ENCODE peak calls at places on chromosomes 7 and 10, in four cellular contexts. One of them, this sample, is unnamed.

GRCh38 chr7:37489703-37490102 is 41.0 kb upstream of the ELMO1 start:
- DNase-seq in A549: no peak
- DNase-seq in HCT116: no peak
- DNase-seq in IMR-90: no peak
- DNase-seq in this sample: no peak

GRCh38 chr10:73838008-73838567 is 26.7 kb upstream of the NDST2 start:
- DNase-seq in IMR-90: no peak
- DNase-seq in HCT116: no peak
- DNase-seq in A549: no peak
- DNase-seq in this sample: no peak

GRCh38 chr7:13988765-13989137 is 715 bp downstream of the ETV1 start:
- DNase-seq in HCT116: no peak
- DNase-seq in IMR-90: peak; percentile 26
- DNase-seq in A549: no peak
- DNase-seq in this sample: no peak

GRCh38 chr7:44375236-44375699 is 49.9 kb upstream of the CAMK2B start:
- DNase-seq in IMR-90: no peak
- DNase-seq in A549: peak; percentile 20
- DNase-seq in HCT116: no peak
- DNase-seq in this sample: no peak

GRCh38 chr10:1633783-1634182 is 103.5 kb downstream of the ADARB2 start:
- DNase-seq in IMR-90: no peak
- DNase-seq in A549: no peak
- DNase-seq in HCT116: no peak
- DNase-seq in this sample: no peak

GRCh38 chr10:76037531-76037930 is 606.1 kb downstream of the LRMDA start:
- DNase-seq in IMR-90: no peak
- DNase-seq in HCT116: no peak
- DNase-seq in A549: no peak
- DNase-seq in this sample: no peak

GRCh38 chr7:75038508-75038907 is 35.1 kb downstream of the RCC1L start:
- DNase-seq in IMR-90: no peak
- DNase-seq in A549: no peak
- DNase-seq in HCT116: no peak
- DNase-seq in this sample: no peak

GRCh38 chr7:20514364-20514763 is 101.1 kb upstream of the ABCB5 start:
- DNase-seq in A549: no peak
- DNase-seq in IMR-90: no peak
- DNase-seq in HCT116: no peak
- DNase-seq in this sample: no peak

GRCh38 chr7:32266932-32267475 is 196.8 kb upstream of the PDE1C start:
- DNase-seq in IMR-90: no peak
- DNase-seq in HCT116: no peak
- DNase-seq in A549: no peak
- DNase-seq in this sample: no peak

GRCh38 chr10:24153537-24153936 is 55.4 kb upstream of the KIAA1217 start:
- DNase-seq in IMR-90: no peak
- DNase-seq in HCT116: no peak
- DNase-seq in A549: no peak
- DNase-seq in this sample: no peak

GRCh38 chr7:40922316-40922670 is 780.6 kb downstream of the INHBA start:
- DNase-seq in HCT116: no peak
- DNase-seq in IMR-90: peak; percentile 73
- DNase-seq in A549: no peak
- DNase-seq in this sample: no peak

GRCh38 chr10:78830062-78830974 is 238.4 kb upstream of the ZMIZ1 start:
- DNase-seq in IMR-90: peak; percentile 78
- DNase-seq in HCT116: no peak
- DNase-seq in A549: peak; percentile 37
- DNase-seq in this sample: no peak

GRCh38 chr10:71243756-71244637 is 31.6 kb downstream of the UNC5B start:
- DNase-seq in A549: peak; percentile 22
- DNase-seq in IMR-90: peak; percentile 28
- DNase-seq in HCT116: no peak
- DNase-seq in this sample: no peak

GRCh38 chr7:34491899-34492298 is 166.1 kb upstream of the NPSR1 start:
- DNase-seq in IMR-90: no peak
- DNase-seq in HCT116: no peak
- DNase-seq in A549: no peak
- DNase-seq in this sample: no peak

GRCh38 chr7:55569797-55570196 is 2.5 kb downstream of the VOPP1 start:
- DNase-seq in A549: no peak
- DNase-seq in HCT116: no peak
- DNase-seq in IMR-90: no peak
- DNase-seq in this sample: no peak

GRCh38 chr7:33334349-33334748 is 205.0 kb downstream of the BBS9 start:
- DNase-seq in HCT116: peak; percentile 19
- DNase-seq in A549: peak; percentile 44
- DNase-seq in IMR-90: peak; percentile 13
- DNase-seq in this sample: peak; percentile 9

GRCh38 chr10:11612004-11613001 is 853 bp upstream of the USP6NL start:
- DNase-seq in IMR-90: no peak
- DNase-seq in A549: no peak
- DNase-seq in HCT116: no peak
- DNase-seq in this sample: peak; percentile 32

GRCh38 chr7:17996040-17996439 is 31.6 kb downstream of the PRPS1L1 start:
- DNase-seq in A549: no peak
- DNase-seq in HCT116: no peak
- DNase-seq in IMR-90: no peak
- DNase-seq in this sample: no peak

GRCh38 chr7:131943616-131944015 is 387.2 kb upstream of the PODXL start:
- DNase-seq in HCT116: no peak
- DNase-seq in IMR-90: no peak
- DNase-seq in A549: no peak
- DNase-seq in this sample: no peak

GRCh38 chr10:79262959-79263746 is 84.1 kb upstream of the PPIF start:
- DNase-seq in IMR-90: no peak
- DNase-seq in HCT116: no peak
- DNase-seq in A549: no peak
- DNase-seq in this sample: no peak

GRCh38 chr7:112173214-112173905 is 32.8 kb downstream of the DOCK4 start:
- DNase-seq in HCT116: no peak
- DNase-seq in IMR-90: no peak
- DNase-seq in A549: no peak
- DNase-seq in this sample: no peak

GRCh38 chr10:31778627-31779026 is 150.0 kb downstream of the ARHGAP12 start:
- DNase-seq in A549: no peak
- DNase-seq in IMR-90: peak; percentile 62
- DNase-seq in HCT116: no peak
- DNase-seq in this sample: no peak

GRCh38 chr7:83001362-83002040 is 161.2 kb downstream of the PCLO start:
- DNase-seq in A549: no peak
- DNase-seq in HCT116: no peak
- DNase-seq in IMR-90: no peak
- DNase-seq in this sample: no peak

GRCh38 chr7:4634166-4634565 is 47.9 kb upstream of the FOXK1 start:
- DNase-seq in IMR-90: no peak
- DNase-seq in HCT116: no peak
- DNase-seq in A549: peak; percentile 42
- DNase-seq in this sample: no peak

GRCh38 chr10:15824498-15824897 is 35.8 kb downstream of the MINDY3 start:
- DNase-seq in A549: peak; percentile 9
- DNase-seq in HCT116: no peak
- DNase-seq in IMR-90: peak; percentile 44
- DNase-seq in this sample: no peak

GRCh38 chr10:44066856-44067255 is 318.0 kb downstream of the CXCL12 start:
- DNase-seq in HCT116: no peak
- DNase-seq in A549: no peak
- DNase-seq in IMR-90: no peak
- DNase-seq in this sample: no peak

GRCh38 chr10:132478341-132479023 is 59.1 kb upstream of the INPP5A start:
- DNase-seq in IMR-90: no peak
- DNase-seq in HCT116: no peak
- DNase-seq in A549: no peak
- DNase-seq in this sample: no peak

GRCh38 chr7:20783716-20784310 is 2.9 kb downstream of the SP8 start:
- DNase-seq in A549: no peak
- DNase-seq in IMR-90: no peak
- DNase-seq in HCT116: no peak
- DNase-seq in this sample: no peak

GRCh38 chr7:7274782-7275181 is 92.4 kb downstream of the C1GALT1 start:
- DNase-seq in IMR-90: peak; percentile 33
- DNase-seq in A549: no peak
- DNase-seq in HCT116: no peak
- DNase-seq in this sample: no peak

GRCh38 chr10:127907411-127908105 is 655 bp downstream of the PTPRE start:
- DNase-seq in A549: no peak
- DNase-seq in IMR-90: no peak
- DNase-seq in HCT116: no peak
- DNase-seq in this sample: no peak

GRCh38 chr7:118153551-118154177 is 30.3 kb upstream of the LSM8 start:
- DNase-seq in HCT116: peak; percentile 28
- DNase-seq in A549: peak; percentile 38
- DNase-seq in IMR-90: peak; percentile 33
- DNase-seq in this sample: peak; percentile 22

GRCh38 chr10:99906470-99906869 is 103.3 kb downstream of the DNMBP start:
- DNase-seq in IMR-90: peak; percentile 96
- DNase-seq in A549: peak; percentile 88
- DNase-seq in HCT116: peak; percentile 90
- DNase-seq in this sample: no peak

GRCh38 chr10:74575191-74575720 is 251.1 kb upstream of the KAT6B start:
- DNase-seq in IMR-90: no peak
- DNase-seq in HCT116: no peak
- DNase-seq in A549: no peak
- DNase-seq in this sample: no peak

DNA sequence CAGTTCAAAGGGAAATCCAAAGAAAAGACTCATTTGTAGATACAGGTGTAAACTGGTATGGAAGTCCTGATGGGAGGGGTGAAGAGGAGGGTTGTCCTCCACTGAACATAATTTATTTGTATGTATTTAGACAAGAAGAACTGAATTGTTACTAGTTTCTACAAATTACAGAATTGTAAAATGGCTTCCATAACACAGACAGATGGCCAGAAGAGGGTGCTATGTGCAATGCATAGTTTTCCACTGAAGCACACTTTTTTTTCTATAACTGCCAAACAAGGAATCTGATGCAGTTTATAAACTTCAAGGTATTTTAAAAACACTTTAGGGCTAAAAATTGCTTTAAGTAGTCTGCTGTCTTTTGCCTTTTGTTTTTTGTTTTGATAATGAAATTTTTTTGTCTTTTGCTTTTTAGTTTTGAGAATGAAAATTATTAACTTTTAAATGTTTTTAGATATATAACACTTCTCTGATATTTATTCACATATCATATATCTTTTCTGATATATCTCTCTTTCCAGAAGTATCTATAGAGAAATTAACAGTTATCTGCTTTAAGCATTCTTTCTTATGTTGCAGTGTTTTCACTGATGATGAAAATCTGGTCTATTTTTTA is 58.5 kb downstream of the PHYHIPL start:
- DNase-seq in IMR-90: peak; percentile 58
- DNase-seq in HCT116: peak; percentile 44
- DNase-seq in A549: peak; percentile 44
- DNase-seq in this sample: no peak
- TF ChIP-seq CTCF in IMR-90: peak; percentile 62
- TF ChIP-seq CTCF in HCT116: peak; percentile 37
- TF ChIP-seq CTCF in A549: peak; percentile 64
- TF ChIP-seq CTCF in this sample: peak; percentile 67

GRCh38 chr7:92880212-92881090 is 44.1 kb upstream of the CDK6 start:
- DNase-seq in HCT116: peak; percentile 4
- DNase-seq in A549: peak; percentile 47
- DNase-seq in IMR-90: no peak
- DNase-seq in this sample: no peak
- TF ChIP-seq CTCF in HCT116: peak; percentile 45
- TF ChIP-seq CTCF in A549: peak; percentile 23
- TF ChIP-seq CTCF in IMR-90: peak; percentile 0
- TF ChIP-seq CTCF in this sample: peak; percentile 39

GRCh38 chr7:96596120-96596826 is 113.4 kb downstream of the SEM1 start:
- DNase-seq in HCT116: no peak
- DNase-seq in IMR-90: no peak
- DNase-seq in A549: peak; percentile 2
- DNase-seq in this sample: no peak

GRCh38 chr7:96598421-96598820 is 111.2 kb downstream of the SEM1 start:
- DNase-seq in HCT116: no peak
- DNase-seq in A549: no peak
- DNase-seq in IMR-90: no peak
- DNase-seq in this sample: no peak

GRCh38 chr7:96605045-96605716 is 104.5 kb downstream of the SEM1 start:
- DNase-seq in A549: no peak
- DNase-seq in IMR-90: no peak
- DNase-seq in HCT116: no peak
- DNase-seq in this sample: no peak

GRCh38 chr7:96599288-96599936 is 110.2 kb downstream of the SEM1 start:
- DNase-seq in A549: no peak
- DNase-seq in HCT116: no peak
- DNase-seq in IMR-90: no peak
- DNase-seq in this sample: no peak
- TF ChIP-seq CTCF in A549: no peak
- TF ChIP-seq CTCF in HCT116: no peak
- TF ChIP-seq CTCF in IMR-90: no peak
- TF ChIP-seq CTCF in this sample: no peak

GRCh38 chr7:16660702-16661464 is 14.9 kb downstream of the BZW2 start:
- DNase-seq in A549: peak; percentile 45
- DNase-seq in IMR-90: peak; percentile 86
- DNase-seq in HCT116: no peak
- DNase-seq in this sample: no peak

GRCh38 chr7:16652888-16653287 is 6.9 kb downstream of the BZW2 start:
- DNase-seq in A549: no peak
- DNase-seq in HCT116: no peak
- DNase-seq in IMR-90: no peak
- DNase-seq in this sample: no peak

GRCh38 chr7:16655394-16655793 is 9.4 kb downstream of the BZW2 start:
- DNase-seq in A549: no peak
- DNase-seq in HCT116: no peak
- DNase-seq in IMR-90: no peak
- DNase-seq in this sample: no peak

GRCh38 chr7:16661924-16662323 is 15.9 kb downstream of the BZW2 start:
- DNase-seq in A549: no peak
- DNase-seq in HCT116: no peak
- DNase-seq in IMR-90: no peak
- DNase-seq in this sample: no peak

GRCh38 chr7:16657656-16658279 is 11.8 kb downstream of the BZW2 start:
- DNase-seq in A549: peak; percentile 77
- DNase-seq in HCT116: no peak
- DNase-seq in IMR-90: peak; percentile 94
- DNase-seq in this sample: no peak
- TF ChIP-seq CTCF in A549: no peak
- TF ChIP-seq CTCF in HCT116: no peak
- TF ChIP-seq CTCF in IMR-90: peak; percentile 42
- TF ChIP-seq CTCF in this sample: no peak

This sample was measured in GM13977.